ENCODE peak calls at places on chromosomes 7 and 10, in seven cellular contexts. E is IMR-90; X is cardiac muscle cell; G is ovary; H is mammary epithelial cell; U is CD4-positive, alpha-beta T cell; J is PC-9. A is an unnamed sample. For H3K9me3, the result is how much of the 10 kb centered on the place peaks cover.

GRCh38 chr10:128982179-128982915 is 484.7 kb upstream of the MGMT start:
- DNase-seq in E (no peak), X (no peak), G (no peak), H (no peak), U (no peak), J (no peak), A (no peak)

GRCh38 chr10:24718031-24718855 is 5.4 kb downstream of the ARHGAP21 start:
- DNase-seq in E (peak), X (no peak), G (no peak), H (peak), U (no peak), J (peak), A (no peak)

GRCh38 chr10:51707821-51708424 is 8.5 kb upstream of the CSTF2T start:
- DNase-seq in E (no peak), X (no peak), G (no peak), H (no peak), U (no peak), J (no peak), A (no peak)

GRCh38 chr10:126060232-126060935 is 164.0 kb downstream of the FANK1 start:
- DNase-seq in E (peak), X (no peak), G (peak), H (no peak), U (no peak), J (no peak), A (no peak)

GRCh38 chr10:94997763-94998174 is 59.3 kb downstream of the CYP2C9 start:
- DNase-seq in E (no peak), X (no peak), G (no peak), H (no peak), U (no peak), J (no peak), A (no peak)

GRCh38 chr7:127667017-127667670 is 15.2 kb downstream of the SND1 start:
- DNase-seq in E (peak), X (no peak), G (no peak), H (peak), U (no peak), J (peak), A (no peak)

GRCh38 chr7:102395958-102396709 is at the start of gene PRKRIP1:
- DNase-seq in E (peak), X (peak), G (peak), H (peak), U (peak), J (peak), A (peak)

GRCh38 chr7:1302936-1303335 is 70.3 kb downstream of the UNCX start:
- DNase-seq in E (no peak), X (no peak), G (no peak), H (peak), U (no peak), J (no peak), A (no peak)

GRCh38 chr10:75441196-75441595 is 9.8 kb downstream of the LRMDA start:
- DNase-seq in E (no peak), X (no peak), G (no peak), H (no peak), U (no peak), J (no peak), A (no peak)

GRCh38 chr7:7521259-7521658 is 14.4 kb downstream of the COL28A1 start:
- DNase-seq in E (no peak), X (no peak), G (no peak), H (no peak), U (no peak), J (no peak), A (no peak)

GRCh38 chr10:90484518-90484917 is 373.3 kb downstream of the HTR7 start:
- DNase-seq in E (no peak), X (no peak), G (no peak), H (peak), U (no peak), J (no peak), A (no peak)

GRCh38 chr10:125002423-125003145 is 60.7 kb downstream of the ZRANB1 start:
- DNase-seq in E (no peak), X (no peak), G (peak), H (no peak), U (no peak), J (no peak), A (no peak)

GRCh38 chr7:30562909-30563308 is 31.8 kb upstream of the GARS1 start:
- DNase-seq in E (no peak), X (no peak), G (no peak), H (no peak), U (no peak), J (no peak), A (no peak)

GRCh38 chr10:15725603-15726002 is 5.9 kb upstream of the ITGA8 start:
- DNase-seq in E (peak), X (peak), G (no peak), H (peak), U (no peak), J (no peak), A (no peak)

GRCh38 chr7:30862987-30863693 is 48.5 kb upstream of the AQP1 start:
- DNase-seq in E (no peak), X (no peak), G (no peak), H (no peak), U (no peak), J (no peak), A (no peak)

GRCh38 chr7:99473315-99473596 is 566 bp downstream of the ZNF789 start:
- DNase-seq in E (peak), X (peak), G (no peak), H (peak), U (no peak), J (peak), A (no peak)

GRCh38 chr7:94129443-94130140 is 125.4 kb upstream of the BET1 start:
- DNase-seq in E (peak), X (no peak), G (no peak), H (peak), U (no peak), J (peak), A (no peak)

GRCh38 chr10:60963441-60964256 is 19.7 kb upstream of the RHOBTB1 start:
- DNase-seq in E (peak), X (no peak), G (no peak), H (peak), U (no peak), J (peak), A (no peak)

GRCh38 chr10:79985481-79986072 is 36.7 kb upstream of the SFTPD start:
- DNase-seq in E (no peak), X (no peak), G (no peak), H (peak), U (no peak), J (no peak), A (no peak)

GRCh38 chr7:97873606-97874005 is 1.4 kb upstream of the ASNS start:
- DNase-seq in E (no peak), X (no peak), G (no peak), H (no peak), U (no peak), J (no peak), A (no peak)

GRCh38 chr7:107850221-107850620 is 40.8 kb upstream of the DLD start:
- DNase-seq in E (no peak), X (no peak), G (no peak), H (no peak), U (no peak), J (no peak), A (no peak)

GRCh38 chr10:8242295-8242872 is 187.9 kb downstream of the GATA3 start:
- DNase-seq in E (no peak), X (peak), G (no peak), H (no peak), U (no peak), J (no peak), A (no peak)

GRCh38 chr7:47783456-47784240 is 164.6 kb downstream of the PKD1L1 start:
- DNase-seq in E (peak), X (no peak), G (peak), H (peak), U (no peak), J (peak), A (no peak)

GRCh38 chr10:34083567-34083966 is 731.5 kb downstream of the PARD3 start:
- DNase-seq in E (no peak), X (no peak), G (no peak), H (no peak), U (no peak), J (no peak), A (no peak)

GRCh38 chr7:106345421-106346166 is 60.8 kb upstream of the NAMPT start:
- DNase-seq in E (peak), X (no peak), G (no peak), H (no peak), U (no peak), J (peak), A (peak)

GRCh38 chr7:33757050-33757449 is 148.3 kb upstream of the BMPER start:
- DNase-seq in E (peak), X (no peak), G (no peak), H (no peak), U (no peak), J (no peak), A (no peak)

GRCh38 chr10:42955493-42955889 is 121.4 kb upstream of the RET start:
- DNase-seq in E (no peak), X (no peak), G (no peak), H (no peak), U (no peak), J (no peak), A (no peak)

GRCh38 chr10:110485541-110485940 is 12.2 kb upstream of the DUSP5 start:
- DNase-seq in E (no peak), X (no peak), G (no peak), H (peak), U (no peak), J (no peak), A (no peak)

GRCh38 chr7:87599336-87599735 is 1.3 kb downstream of the ABCB1 start:
- DNase-seq in E (no peak), X (no peak), G (no peak), H (no peak), U (no peak), J (no peak), A (no peak)

GRCh38 chr10:66931340-66931948 is 5.6 kb downstream of the LRRTM3 start:
- DNase-seq in E (peak), X (peak), G (no peak), H (peak), U (no peak), J (no peak), A (no peak)

DNA sequence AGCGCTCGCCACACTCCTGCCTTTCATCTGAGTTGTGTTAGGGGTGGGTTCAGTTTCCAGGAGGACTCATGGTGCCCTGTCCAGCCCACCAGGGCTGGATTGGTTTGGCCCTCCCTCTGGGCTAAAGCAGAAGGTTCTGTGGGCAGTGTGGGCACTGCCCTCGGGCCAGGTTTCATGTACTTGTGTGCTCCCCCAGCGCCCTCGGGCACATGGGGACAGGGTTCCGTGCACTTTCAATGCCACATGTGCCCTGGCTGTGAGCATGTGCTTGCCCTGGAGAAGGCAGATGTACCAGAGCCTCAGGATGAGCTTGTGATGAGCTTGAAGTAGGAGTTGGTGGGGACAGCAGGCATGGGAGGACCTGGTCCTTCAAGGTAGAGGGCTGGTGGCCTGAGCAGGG is 35.6 kb upstream of the ZNF716 start:
- DNase-seq in E (no peak), X (no peak), G (no peak), H (no peak), U (no peak), J (no peak), A (no peak)
- H3K9me3 ChIP-seq in E (half or more), X (under half), G (under half), H (under half), U (under half), J (under half), A (under half)

GRCh38 chr7:64099656-64100531 is 54.7 kb downstream of the ZNF727 start:
- DNase-seq in E (no peak), X (no peak), G (no peak), H (no peak), U (no peak), J (no peak), A (no peak)
- H3K9me3 ChIP-seq in E (under half), X (under half), G (under half), H (under half), U (under half), J (under half), A (under half)

GRCh38 chr7:63887031-63887430 is 111.6 kb upstream of the ZNF722 start:
- DNase-seq in E (no peak), X (no peak), G (no peak), H (no peak), U (no peak), J (no peak), A (no peak)
- H3K9me3 ChIP-seq in E (half or more), X (under half), G (under half), H (half or more), U (half or more), J (under half), A (under half)

GRCh38 chr10:108970016-108970415 is 953.3 kb downstream of the XPNPEP1 start:
- DNase-seq in E (peak), X (peak), G (no peak), H (no peak), U (no peak), J (no peak), A (no peak)
- H3K9me3 ChIP-seq in E (under half), X (under half), G (under half), H (under half), U (under half), J (under half), A (under half)

GRCh38 chr10:122263971-122264370 is 7.1 kb upstream of the BTBD16 start:
- DNase-seq in E (peak), X (peak), G (no peak), H (peak), U (no peak), J (peak), A (no peak)
- H3K9me3 ChIP-seq in E (under half), X (under half), G (under half), H (under half), U (under half), J (under half), A (under half)

A was measured in T-helper 17 cell.